ENCODE peak calls at places on chromosomes 2 and 18, in five cellular contexts. Z is upper lobe of right lung; V is CD8-positive, alpha-beta T cell; L is PC-9; W is effector memory CD4-positive, alpha-beta T cell. T is an unnamed sample.

GRCh38 chr2:134679740-134680139 is 39.1 kb downstream of the TMEM163 start:
- DNase-seq in Z (no peak), V (no peak), L (no peak), W (no peak), T (no peak)

GRCh38 chr2:888211-888801 is 62.3 kb upstream of the SNTG2 start:
- DNase-seq in Z (peak; percentile 49), V (no peak), L (no peak), W (no peak), T (no peak)

GRCh38 chr2:11398710-11399109 is 54.3 kb upstream of the ROCK2 start:
- DNase-seq in Z (peak; percentile 87), V (no peak), L (no peak), W (no peak), T (no peak)

GRCh38 chr2:217309056-217309455 is 449.2 kb upstream of the TNP1 start:
- DNase-seq in Z (no peak), V (no peak), L (no peak), W (no peak), T (no peak)

GRCh38 chr2:32671885-32672519 is 44.2 kb downstream of the TTC27 start:
- DNase-seq in Z (no peak), V (no peak), L (no peak), W (no peak), T (no peak)

GRCh38 chr2:173205375-173205774 is 129.7 kb downstream of the MAP3K20 start:
- DNase-seq in Z (no peak), V (no peak), L (no peak), W (no peak), T (no peak)

GRCh38 chr2:105405291-105405690 is 6.4 kb upstream of the FHL2 start:
- DNase-seq in Z (no peak), V (no peak), L (peak; percentile 83), W (no peak), T (no peak)

GRCh38 chr2:164485541-164485940 is 135.7 kb downstream of the GRB14 start:
- DNase-seq in Z (no peak), V (no peak), L (no peak), W (no peak), T (no peak)

GRCh38 chr2:128271186-128271890 is 47.3 kb downstream of the HS6ST1 start:
- DNase-seq in Z (peak; percentile 57), V (no peak), L (no peak), W (no peak), T (no peak)

GRCh38 chr2:98470851-98471255 is 26.2 kb downstream of the INPP4A start:
- DNase-seq in Z (no peak), V (no peak), L (no peak), W (no peak), T (no peak)

GRCh38 chr2:36805635-36806224 is 109.2 kb downstream of the VIT start:
- DNase-seq in Z (no peak), V (peak; percentile 42), L (no peak), W (no peak), T (no peak)

GRCh38 chr18:79394438-79395307 is 1.1 kb upstream of the NFATC1 start:
- DNase-seq in Z (peak; percentile 75), V (no peak), L (no peak), W (peak; percentile 43), T (no peak)

GRCh38 chr18:31275722-31276463 is 42.1 kb upstream of the DSG1 start:
- DNase-seq in Z (no peak), V (no peak), L (no peak), W (no peak), T (no peak)

GRCh38 chr2:46331099-46331766 is 34.0 kb downstream of the EPAS1 start:
- DNase-seq in Z (no peak), V (no peak), L (no peak), W (no peak), T (no peak)

GRCh38 chr2:119367472-119368099 is 809 bp downstream of the DBI start:
- DNase-seq in Z (peak; percentile 85), V (peak; percentile 60), L (no peak), W (peak; percentile 19), T (peak; percentile 59)

GRCh38 chr2:61834893-61835292 is 19.0 kb downstream of the FAM161A start:
- DNase-seq in Z (no peak), V (no peak), L (no peak), W (no peak), T (no peak)

GRCh38 chr2:172672999-172673726 is 62.5 kb upstream of the RAPGEF4 start:
- DNase-seq in Z (no peak), V (no peak), L (peak; percentile 68), W (no peak), T (no peak)

GRCh38 chr2:216044883-216045499 is 31.6 kb upstream of the MREG start:
- DNase-seq in Z (no peak), V (no peak), L (no peak), W (no peak), T (no peak)

GRCh38 chr2:134406311-134406710 is 152.4 kb downstream of the MGAT5 start:
- DNase-seq in Z (no peak), V (no peak), L (peak; percentile 72), W (no peak), T (no peak)

DNA sequence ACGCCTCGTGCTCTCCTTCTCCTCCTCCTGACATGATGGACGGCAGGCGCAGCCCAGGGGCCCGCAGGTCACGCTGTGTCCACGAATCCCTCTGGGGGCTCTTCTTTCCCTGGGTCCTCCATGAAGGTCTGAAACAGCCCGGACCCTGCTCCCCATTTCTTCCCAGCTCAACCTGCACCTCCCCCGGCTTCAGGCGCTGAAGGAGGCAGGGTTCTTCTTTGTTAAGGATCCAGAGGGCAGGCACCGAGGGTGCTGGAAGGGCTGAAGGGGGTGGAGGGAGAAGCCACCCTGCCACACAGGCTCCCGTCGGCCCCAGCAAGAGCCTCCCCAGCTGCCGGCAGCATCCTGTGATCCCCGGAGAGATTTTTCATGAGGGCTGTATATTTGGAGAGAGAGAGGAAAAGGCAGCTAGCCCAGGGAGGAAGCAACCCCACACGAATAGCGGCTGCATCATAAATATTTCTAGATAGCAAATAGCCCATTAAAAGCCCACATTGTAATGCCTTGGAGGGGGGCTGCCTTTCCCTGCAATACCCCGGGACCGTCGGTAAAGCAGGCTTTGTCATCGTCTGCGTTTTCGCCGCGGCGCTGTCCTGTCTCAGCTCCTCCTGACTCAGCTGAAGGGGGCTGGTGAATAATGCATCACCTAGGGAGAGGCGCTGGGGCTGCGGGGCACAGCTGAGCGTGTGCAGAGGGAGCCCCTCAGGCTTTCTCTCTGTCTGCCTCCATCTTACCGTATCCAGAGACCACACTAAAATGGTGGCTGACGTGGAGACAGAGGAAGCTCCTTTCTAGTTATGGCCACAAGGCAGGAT is 289.3 kb downstream of the SOX11 start:
- DNase-seq in Z (no peak), V (no peak), L (no peak), W (no peak), T (no peak)
- H3K4me3 ChIP-seq in Z (no peak overlapping the region), V (no peak overlapping the region), L (no peak overlapping the region), W (no peak overlapping the region), T (peak overlapping the region; percentile 36)

DNA sequence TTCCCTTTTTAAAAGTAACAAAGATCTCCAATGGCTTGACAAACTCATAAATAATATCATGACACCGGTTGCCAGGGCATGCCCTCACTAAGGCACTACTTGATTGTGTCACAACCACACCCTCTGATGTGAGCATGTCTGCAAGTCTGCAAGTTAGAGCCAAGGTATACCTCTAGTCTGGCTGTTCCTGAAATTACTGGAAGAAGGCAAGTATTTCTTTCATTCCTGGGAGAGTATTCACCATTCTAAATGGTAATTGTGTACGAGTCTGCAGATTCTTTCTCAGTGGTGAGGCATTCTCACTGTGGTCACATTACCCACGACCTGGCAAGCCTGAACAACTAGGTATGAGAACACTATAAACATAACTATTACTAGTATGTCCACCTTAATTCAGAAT is 25.7 kb upstream of the RNU4ATAC start:
- DNase-seq in Z (no peak), V (no peak), L (peak; percentile 65), W (no peak), T (no peak)
- H3K36me3 ChIP-seq in Z (peaks cover 15% of the 10 kb centered on the region), V (peaks cover 10% of the 10 kb centered on the region), L (peaks cover 15% of the 10 kb centered on the region), W (peaks cover 29% of the 10 kb centered on the region), T (peaks cover 13% of the 10 kb centered on the region)

DNA sequence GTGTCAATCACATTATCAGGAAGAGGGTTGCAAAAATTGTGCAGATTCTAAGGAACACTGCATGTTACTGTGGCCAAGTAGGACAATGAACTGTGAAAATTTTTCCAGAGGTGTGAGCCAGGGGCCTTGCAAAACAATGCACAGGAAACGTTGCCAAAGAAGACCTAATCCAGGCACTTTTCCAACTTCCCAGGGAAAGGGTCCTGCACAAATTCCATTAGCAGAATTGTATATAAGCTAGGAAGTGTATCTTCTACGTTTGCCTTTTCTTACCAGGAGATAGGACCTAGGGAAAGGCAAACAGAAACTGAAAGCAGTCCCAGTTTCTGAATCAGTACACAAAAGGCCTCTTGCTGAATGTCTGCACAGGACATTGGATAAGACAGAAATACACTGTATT is 1888.3 kb upstream of the CELF4 start:
- DNase-seq in Z (no peak), V (no peak), L (no peak), W (no peak), T (no peak)
- H3K4me3 ChIP-seq in Z (peak overlapping the region; percentile 9), V (no peak overlapping the region), L (no peak overlapping the region), W (no peak overlapping the region), T (no peak overlapping the region)

GRCh38 chr2:7033136-7033960 is 116.1 kb downstream of the RNF144A start:
- DNase-seq in Z (no peak), V (no peak), L (no peak), W (no peak), T (no peak)
- H3K36me3 ChIP-seq in Z (no peaks in the 10 kb centered on the region), V (peaks cover 49% of the 10 kb centered on the region), L (no peaks in the 10 kb centered on the region), W (peaks cover 37% of the 10 kb centered on the region), T (no peaks in the 10 kb centered on the region)

GRCh38 chr2:231662811-231663457 is 45.4 kb upstream of the PTMA start:
- DNase-seq in Z (no peak), V (no peak), L (no peak), W (no peak), T (no peak)
- H3K4me3 ChIP-seq in Z (peak overlapping the region; percentile 50), V (peak overlapping the region; percentile 82), L (peak overlapping the region; percentile 52), W (peak overlapping the region; percentile 46), T (peak overlapping the region; percentile 58)

GRCh38 chr2:38863061-38863695 is 12.6 kb downstream of the DHX57 start:
- DNase-seq in Z (no peak), V (no peak), L (no peak), W (no peak), T (no peak)

GRCh38 chr2:38866773-38867443 is 8.8 kb downstream of the DHX57 start:
- DNase-seq in Z (no peak), V (no peak), L (peak; percentile 84), W (no peak), T (no peak)

GRCh38 chr2:38862481-38862880 is 13.3 kb downstream of the DHX57 start:
- DNase-seq in Z (no peak), V (no peak), L (no peak), W (no peak), T (no peak)
- H3K36me3 ChIP-seq in Z (peaks cover 58% of the 10 kb centered on the region), V (peaks cover 9% of the 10 kb centered on the region), L (peaks cover 25% of the 10 kb centered on the region), W (peaks cover 17% of the 10 kb centered on the region), T (peaks cover 2% of the 10 kb centered on the region)